ENCODE peak calls at places on chromosomes 12 and 14, in five cellular contexts. B is uterus, G is body of pancreas, P is gastrocnemius medialis, Z is Peyer's patch. V is an unnamed sample.

GRCh38 chr14:93946104-93946503 is 19.0 kb downstream of the FAM181A start:
- DNase-seq in B (no peak), G (no peak), P (peak), Z (no peak), V (no peak)

GRCh38 chr14:50544911-50545310 is 12.5 kb upstream of the MAP4K5 start:
- DNase-seq in B (no peak), G (peak), P (peak), Z (no peak), V (no peak)

GRCh38 chr14:105337966-105338365 is 23.4 kb downstream of the PACS2 start:
- DNase-seq in B (no peak), G (no peak), P (peak), Z (no peak), V (no peak)

GRCh38 chr14:49861581-49861922 is 9.0 kb upstream of the NEMF start:
- DNase-seq in B (peak), G (peak), P (peak), Z (peak), V (peak)

GRCh38 chr12:80472241-80472640 is 28.2 kb downstream of the PTPRQ start:
- DNase-seq in B (no peak), G (no peak), P (no peak), Z (no peak), V (no peak)

GRCh38 chr14:35808076-35808657 is 928 bp downstream of the RALGAPA1 start:
- DNase-seq in B (peak), G (peak), P (no peak), Z (peak), V (no peak)

GRCh38 chr12:79098530-79098929 is 234.0 kb downstream of the SYT1 start:
- DNase-seq in B (no peak), G (no peak), P (no peak), Z (no peak), V (no peak)

GRCh38 chr14:56812364-56813103 is 2.3 kb upstream of the OTX2 start:
- DNase-seq in B (no peak), G (no peak), P (no peak), Z (no peak), V (no peak)

GRCh38 chr14:103155013-103155412 is 31.8 kb downstream of the TNFAIP2 start:
- DNase-seq in B (no peak), G (no peak), P (peak), Z (peak), V (peak)

GRCh38 chr12:131787143-131787660 is 41.0 kb upstream of the MMP17 start:
- DNase-seq in B (no peak), G (no peak), P (no peak), Z (no peak), V (no peak)

DNA sequence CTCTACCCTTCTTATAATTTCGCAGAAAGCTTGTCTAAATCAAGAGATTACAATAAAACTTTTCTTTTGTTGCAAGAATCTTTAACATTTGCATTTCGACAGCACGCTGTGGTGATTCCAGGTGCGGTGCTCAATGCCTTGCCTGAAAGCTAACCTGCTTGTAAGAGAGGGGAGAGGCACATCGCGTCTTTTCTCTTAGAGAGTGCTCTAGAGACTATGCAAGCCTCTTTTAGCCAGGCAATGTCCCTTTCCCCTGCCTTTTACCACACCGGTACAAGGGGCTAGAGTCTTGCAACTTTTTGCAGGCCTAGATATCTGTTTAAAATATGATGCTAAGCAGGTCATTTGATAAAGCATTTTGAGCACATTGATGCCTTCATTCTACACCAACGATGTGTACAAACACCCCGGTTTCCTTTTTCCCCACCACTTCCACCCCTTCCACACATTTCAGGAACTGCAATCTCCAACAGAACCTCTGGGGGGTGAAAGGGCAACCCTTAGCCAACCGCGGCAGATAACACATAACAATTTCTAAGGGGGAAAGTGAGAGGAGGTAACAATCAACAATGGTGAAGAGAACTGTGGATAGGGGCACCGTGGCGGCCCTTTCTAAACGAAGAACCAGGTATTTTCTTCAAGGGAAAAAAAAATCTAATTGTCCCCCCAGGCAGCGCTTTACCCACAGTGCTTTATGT is 1.3 kb downstream of the KITLG start:
- DNase-seq in B (no peak), G (peak), P (no peak), Z (no peak), V (peak)
- TF ChIP-seq POLR2A in B (no peak), G (no peak), P (no peak), Z (no peak), V (no peak)

GRCh38 chr12:14896477-14897184 is 11.0 kb upstream of the MGP start:
- DNase-seq in B (peak), G (no peak), P (no peak), Z (no peak), V (no peak)

GRCh38 chr12:14893471-14894250 is 8.0 kb upstream of the MGP start:
- DNase-seq in B (peak), G (no peak), P (peak), Z (no peak), V (peak)

DNA sequence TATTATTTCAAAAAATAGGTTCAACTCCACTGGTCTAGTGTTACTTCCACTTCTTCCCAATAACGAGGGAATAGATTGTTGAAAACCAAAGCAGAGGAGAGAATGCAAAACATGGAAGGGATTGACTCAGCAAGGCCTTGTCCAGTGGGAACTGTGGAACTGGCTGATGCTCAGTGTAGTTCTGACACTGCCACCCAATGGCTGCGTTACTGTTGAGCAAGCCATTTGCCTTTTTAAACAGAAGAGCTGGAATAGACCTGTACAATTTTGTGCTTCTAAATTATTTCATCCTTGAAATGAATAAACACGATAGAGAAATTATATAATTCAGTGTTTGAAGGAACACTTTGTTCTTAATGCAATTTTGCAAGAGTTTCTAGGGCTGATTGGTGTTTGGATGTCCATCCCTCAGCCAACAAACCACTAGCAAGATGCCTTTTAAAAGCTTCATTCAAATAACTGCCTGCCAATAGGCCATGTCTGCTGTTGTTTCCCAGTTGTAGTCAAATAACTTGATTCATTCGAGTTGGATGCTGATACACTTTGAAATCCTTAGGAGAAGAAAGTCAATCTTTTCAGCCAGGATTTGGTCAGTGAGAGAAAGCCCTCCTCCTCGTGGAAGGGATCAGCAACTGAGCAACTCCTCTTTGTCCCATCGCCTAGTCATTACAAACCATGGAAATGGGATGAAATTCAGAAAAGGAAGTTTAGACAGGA is 7.2 kb upstream of the MGP start:
- DNase-seq in B (peak), G (peak), P (peak), Z (no peak), V (no peak)
- TF ChIP-seq CTCF in B (no peak), G (no peak), P (no peak), Z (peak), V (no peak)

GRCh38 chr12:104490850-104491249 is 34.1 kb downstream of the CHST11 start:
- DNase-seq in B (no peak), G (no peak), P (no peak), Z (no peak), V (no peak)
- TF ChIP-seq POLR2A in B (no peak), G (no peak), P (no peak), Z (no peak), V (no peak)

GRCh38 chr12:63018273-63018672 is 83.3 kb upstream of the PPM1H start:
- DNase-seq in B (no peak), G (no peak), P (no peak), Z (no peak), V (no peak)
- TF ChIP-seq CTCF in B (no peak), G (no peak), P (no peak), Z (no peak), V (no peak)

DNA sequence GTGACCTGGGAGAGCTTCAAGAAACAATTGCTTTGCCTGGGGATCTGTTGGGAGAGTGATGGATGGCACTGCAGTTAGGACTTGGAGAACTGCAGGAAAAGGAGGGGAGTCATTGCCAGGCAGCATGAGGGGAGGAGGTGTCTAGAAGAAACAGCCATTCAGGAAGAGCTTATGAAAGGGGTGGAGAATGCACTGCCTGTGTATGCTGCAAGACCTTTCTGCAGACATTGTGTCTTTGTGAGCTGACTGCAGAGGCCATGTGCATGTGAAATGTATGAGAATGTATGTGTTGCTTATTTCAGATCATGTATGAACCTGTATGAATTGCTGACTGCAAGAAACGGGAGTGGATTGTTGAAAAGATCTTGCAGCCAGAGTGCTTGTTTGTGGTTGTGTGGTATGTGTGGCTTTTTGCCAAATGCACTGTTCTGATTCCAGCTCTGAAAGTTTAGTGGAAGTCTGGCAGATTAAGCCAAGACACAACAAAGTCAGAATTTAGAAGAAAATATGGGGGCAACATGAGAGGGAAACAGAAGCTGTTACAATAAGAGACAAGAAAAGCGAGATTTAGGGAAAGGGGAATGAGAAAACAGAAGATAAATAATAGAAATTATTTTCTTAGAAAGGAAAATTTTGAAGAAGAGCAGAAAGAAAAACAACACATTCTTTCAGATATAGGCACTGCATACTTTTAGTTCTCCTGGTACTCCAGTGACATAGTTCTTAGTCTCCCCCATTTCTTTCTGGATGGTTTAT is 9.8 kb upstream of the RIMKLB start:
- DNase-seq in B (peak), G (no peak), P (peak), Z (no peak), V (no peak)
- TF ChIP-seq POLR2A in B (peak), G (no peak), P (no peak), Z (no peak), V (no peak)

DNA sequence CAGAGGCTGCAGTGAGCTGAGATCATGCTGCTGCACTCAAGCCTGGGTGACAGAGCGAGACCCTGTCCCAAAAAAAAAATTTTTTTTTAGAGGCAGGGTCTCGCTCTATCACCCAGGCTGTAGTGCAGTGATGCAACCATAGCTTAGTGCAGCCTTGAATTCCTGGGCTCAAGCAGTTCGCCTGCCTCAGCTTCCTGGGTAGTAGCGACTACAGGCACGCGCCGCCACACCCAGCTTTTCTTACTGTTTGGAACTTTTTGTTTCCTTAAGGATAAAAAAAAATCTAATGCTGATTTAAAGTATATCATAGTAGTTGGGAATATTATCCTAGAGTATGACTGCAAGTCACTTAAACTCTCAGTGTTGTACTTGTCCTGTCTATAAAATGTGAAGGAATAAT is 7.2 kb downstream of the TMEM19 start:
- DNase-seq in B (no peak), G (no peak), P (no peak), Z (no peak), V (no peak)
- TF ChIP-seq CTCF in B (no peak), G (no peak), P (no peak), Z (no peak), V (no peak)

V was measured in lower leg skin.